ENCODE peak calls at places on chromosomes 4 and X, in nine cellular contexts. X, L, T, Q, R, M, A, E and F are unnamed samples.
A peak's percentile ranks its signal among the peaks of the same experiment; 100 is the strongest.

GRCh38 chr4:75867135-75867534 is 35.1 kb downstream of the PPEF2 start:
- DNase-seq in X (no peak), L (no peak), T (no peak), Q (no peak), R (no peak), M (no peak), A (no peak), E (no peak), F (no peak)

GRCh38 chr4:53908661-53909078 is 155.7 kb downstream of the CHIC2 start:
- DNase-seq in X (peak; percentile 57), L (peak; percentile 63), T (no peak), Q (peak; percentile 86), R (peak; percentile 73), M (peak; percentile 80), A (peak; percentile 90), E (no peak), F (peak; percentile 68)

GRCh38 chr4:185638548-185639301 is 103.4 kb upstream of the PDLIM3 start:
- DNase-seq in X (no peak), L (no peak), T (no peak), Q (no peak), R (no peak), M (no peak), A (no peak), E (no peak), F (no peak)

GRCh38 chrX:23901805-23902204 is 5.9 kb downstream of the APOO start:
- DNase-seq in X (peak; percentile 62), L (peak; percentile 42), T (peak; percentile 3), Q (peak; percentile 73), R (peak; percentile 70), M (peak; percentile 81), A (peak; percentile 64), E (no peak), F (peak; percentile 51)

GRCh38 chr4:12548678-12549077 is 935.5 kb downstream of the RAB28 start:
- DNase-seq in X (no peak), L (no peak), T (no peak), Q (no peak), R (no peak), M (no peak), A (no peak), E (no peak), F (no peak)

GRCh38 chrX:45758319-45758718 is 557.6 kb upstream of the DIPK2B start:
- DNase-seq in X (no peak), L (no peak), T (peak; percentile 57), Q (no peak), R (no peak), M (no peak), A (peak; percentile 75), E (no peak), F (no peak)

GRCh38 chrX:101442095-101442494 is 34.1 kb downstream of the HNRNPH2 start:
- DNase-seq in X (no peak), L (no peak), T (no peak), Q (no peak), R (no peak), M (no peak), A (no peak), E (no peak), F (no peak)

GRCh38 chr4:45147866-45148265 is 421.5 kb upstream of the GNPDA2 start:
- DNase-seq in X (no peak), L (no peak), T (no peak), Q (no peak), R (no peak), M (no peak), A (no peak), E (no peak), F (no peak)

GRCh38 chrX:15299945-15300851 is 15.2 kb downstream of the ASB11 start:
- DNase-seq in X (peak; percentile 25), L (peak; percentile 16), T (no peak), Q (peak; percentile 19), R (peak; percentile 33), M (peak; percentile 5), A (no peak), E (no peak), F (peak; percentile 32)

GRCh38 chr4:112589207-112589606 is 47.5 kb downstream of the ZGRF1 start:
- DNase-seq in X (no peak), L (no peak), T (no peak), Q (no peak), R (no peak), M (peak; percentile 48), A (peak; percentile 23), E (no peak), F (no peak)

GRCh38 chrX:55867254-55867653 is 149.7 kb downstream of the RRAGB start:
- DNase-seq in X (no peak), L (no peak), T (no peak), Q (peak; percentile 3), R (no peak), M (no peak), A (no peak), E (no peak), F (no peak)

GRCh38 chr4:83552085-83552484 is 16.2 kb downstream of the GPAT3 start:
- DNase-seq in X (no peak), L (no peak), T (no peak), Q (no peak), R (no peak), M (peak; percentile 15), A (peak; percentile 66), E (no peak), F (no peak)

GRCh38 chrX:31870267-31870666 is 798.4 kb upstream of the FTHL17 start:
- DNase-seq in X (no peak), L (no peak), T (no peak), Q (no peak), R (no peak), M (peak; percentile 27), A (no peak), E (no peak), F (no peak)

GRCh38 chrX:39308126-39308525 is 506.9 kb downstream of the MID1IP1 start:
- DNase-seq in X (no peak), L (no peak), T (no peak), Q (no peak), R (no peak), M (no peak), A (no peak), E (no peak), F (no peak)

GRCh38 chr4:30721353-30722091 is 1.4 kb downstream of the PCDH7 start:
- DNase-seq in X (peak; percentile 3), L (no peak), T (no peak), Q (no peak), R (no peak), M (peak; percentile 77), A (peak; percentile 14), E (peak; percentile 82), F (peak; percentile 52)

GRCh38 chrX:50967734-50968133 is 57.2 kb downstream of the BMP15 start:
- DNase-seq in X (no peak), L (no peak), T (no peak), Q (no peak), R (no peak), M (no peak), A (no peak), E (no peak), F (no peak)

GRCh38 chrX:149950681-149951080 is 12.4 kb upstream of the EOLA2 start:
- DNase-seq in X (peak; percentile 40), L (peak; percentile 51), T (no peak), Q (peak; percentile 68), R (peak; percentile 16), M (peak; percentile 28), A (peak; percentile 56), E (no peak), F (peak; percentile 7)

GRCh38 chrX:10033360-10034007 is 66.3 kb downstream of the CLDN34 start:
- DNase-seq in X (no peak), L (no peak), T (no peak), Q (no peak), R (no peak), M (no peak), A (no peak), E (no peak), F (no peak)

GRCh38 chr4:137960371-137961050 is 281.6 kb downstream of the SLC7A11 start:
- DNase-seq in X (no peak), L (no peak), T (no peak), Q (no peak), R (no peak), M (no peak), A (peak; percentile 74), E (no peak), F (no peak)

GRCh38 chr4:82708982-82709381 is 89.6 kb downstream of the SCD5 start:
- DNase-seq in X (no peak), L (no peak), T (no peak), Q (no peak), R (no peak), M (no peak), A (no peak), E (no peak), F (no peak)

GRCh38 chrX:130916636-130917422 is 13.8 kb upstream of the ENOX2 start:
- DNase-seq in X (peak; percentile 44), L (peak; percentile 79), T (peak; percentile 10), Q (peak; percentile 59), R (peak; percentile 55), M (peak; percentile 58), A (peak; percentile 15), E (no peak), F (peak; percentile 61)

GRCh38 chrX:17932781-17933180 is 71.7 kb upstream of the RAI2 start:
- DNase-seq in X (no peak), L (no peak), T (no peak), Q (no peak), R (no peak), M (no peak), A (no peak), E (no peak), F (peak; percentile 93)

GRCh38 chrX:17559728-17560379 is 177.4 kb upstream of the SCML1 start:
- DNase-seq in X (peak; percentile 30), L (peak; percentile 32), T (no peak), Q (peak; percentile 73), R (no peak), M (peak; percentile 66), A (peak; percentile 83), E (no peak), F (no peak)

GRCh38 chr4:82462415-82462831 is 32.0 kb downstream of the ENOPH1 start:
- DNase-seq in X (peak; percentile 62), L (peak; percentile 85), T (peak; percentile 85), Q (peak; percentile 91), R (peak; percentile 93), M (peak; percentile 81), A (peak; percentile 82), E (peak; percentile 93), F (peak; percentile 74)

GRCh38 chr4:154506253-154506652 is 14.7 kb upstream of the DCHS2 start:
- DNase-seq in X (no peak), L (peak; percentile 21), T (no peak), Q (peak; percentile 18), R (peak; percentile 53), M (peak; percentile 60), A (peak; percentile 26), E (no peak), F (peak; percentile 23)

GRCh38 chrX:39972340-39972739 is 125.4 kb downstream of the BCOR start:
- DNase-seq in X (no peak), L (no peak), T (no peak), Q (no peak), R (no peak), M (no peak), A (peak; percentile 24), E (peak; percentile 23), F (no peak)

GRCh38 chr4:83993774-83994173 is 457.9 kb downstream of the GPAT3 start:
- DNase-seq in X (no peak), L (no peak), T (no peak), Q (no peak), R (no peak), M (peak; percentile 76), A (no peak), E (no peak), F (peak; percentile 4)

GRCh38 chr4:88725143-88725542 is 27.5 kb upstream of the NAP1L5 start:
- DNase-seq in X (no peak), L (no peak), T (no peak), Q (no peak), R (no peak), M (peak; percentile 10), A (no peak), E (no peak), F (no peak)

GRCh38 chr4:20433101-20433705 is 181.5 kb downstream of the SLIT2 start:
- DNase-seq in X (no peak), L (no peak), T (no peak), Q (peak; percentile 66), R (no peak), M (peak; percentile 14), A (no peak), E (no peak), F (no peak)

GRCh38 chrX:916235-916609 is 285.6 kb downstream of the SHOX start:
- DNase-seq in X (no peak), L (no peak), T (no peak), Q (no peak), R (no peak), M (no peak), A (peak; percentile 18), E (no peak), F (peak; percentile 4)